ENCODE peak calls at places on chromosome 1, in five cellular contexts. S is cardiac fibroblast, Y is heart right ventricle, E is H9, N is spleen. J is an unnamed sample.

GRCh38 chr1:109904105-109904817 is 6.4 kb upstream of the CSF1 start:
- DNase-seq in S (no peak), N (no peak), Y (no peak), E (no peak), J (no peak)

GRCh38 chr1:174572771-174573170 is 125.0 kb downstream of the GPR52 start:
- DNase-seq in E (no peak), Y (no peak), S (no peak), N (no peak), J (no peak)

GRCh38 chr1:194289569-194290266 is 1103.3 kb upstream of the B3GALT2 start:
- DNase-seq in N (no peak), S (no peak), Y (no peak), E (no peak), J (no peak)

GRCh38 chr1:23657659-23658275 is 33.8 kb upstream of the RPL11 start:
- DNase-seq in S (peak), N (no peak), E (peak), Y (peak), J (peak)

GRCh38 chr1:151311589-151312331 is 15.5 kb downstream of the PI4KB start:
- DNase-seq in N (no peak), Y (peak), S (peak), E (no peak), J (peak)

GRCh38 chr1:192788184-192788583 is 20.7 kb upstream of the RGS2 start:
- DNase-seq in E (peak), Y (no peak), N (no peak), S (peak), J (no peak)

GRCh38 chr1:174837386-174837785 is 162.4 kb upstream of the CACYBP start:
- DNase-seq in S (no peak), E (no peak), Y (no peak), N (no peak), J (no peak)

GRCh38 chr1:43270421-43271095 is 775 bp downstream of the TMEM125 start:
- DNase-seq in Y (no peak), N (peak), S (peak), E (peak), J (no peak)

GRCh38 chr1:221310180-221310579 is 430.9 kb downstream of the HLX start:
- DNase-seq in S (no peak), Y (no peak), N (no peak), E (no peak), J (no peak)

GRCh38 chr1:229273507-229274232 is 2.8 kb downstream of the RAB4A start:
- DNase-seq in N (no peak), E (no peak), S (peak), Y (no peak), J (no peak)

GRCh38 chr1:239387304-239388231 is 1.2 kb downstream of the CHRM3 start:
- DNase-seq in E (peak), S (no peak), N (no peak), Y (no peak), J (no peak)

GRCh38 chr1:232404981-232405380 is 225.0 kb downstream of the SIPA1L2 start:
- DNase-seq in E (no peak), N (no peak), Y (no peak), S (no peak), J (no peak)

GRCh38 chr1:160307455-160307854 is 22.5 kb upstream of the PEX19 start:
- DNase-seq in Y (no peak), E (peak), S (no peak), N (peak), J (no peak)

DNA sequence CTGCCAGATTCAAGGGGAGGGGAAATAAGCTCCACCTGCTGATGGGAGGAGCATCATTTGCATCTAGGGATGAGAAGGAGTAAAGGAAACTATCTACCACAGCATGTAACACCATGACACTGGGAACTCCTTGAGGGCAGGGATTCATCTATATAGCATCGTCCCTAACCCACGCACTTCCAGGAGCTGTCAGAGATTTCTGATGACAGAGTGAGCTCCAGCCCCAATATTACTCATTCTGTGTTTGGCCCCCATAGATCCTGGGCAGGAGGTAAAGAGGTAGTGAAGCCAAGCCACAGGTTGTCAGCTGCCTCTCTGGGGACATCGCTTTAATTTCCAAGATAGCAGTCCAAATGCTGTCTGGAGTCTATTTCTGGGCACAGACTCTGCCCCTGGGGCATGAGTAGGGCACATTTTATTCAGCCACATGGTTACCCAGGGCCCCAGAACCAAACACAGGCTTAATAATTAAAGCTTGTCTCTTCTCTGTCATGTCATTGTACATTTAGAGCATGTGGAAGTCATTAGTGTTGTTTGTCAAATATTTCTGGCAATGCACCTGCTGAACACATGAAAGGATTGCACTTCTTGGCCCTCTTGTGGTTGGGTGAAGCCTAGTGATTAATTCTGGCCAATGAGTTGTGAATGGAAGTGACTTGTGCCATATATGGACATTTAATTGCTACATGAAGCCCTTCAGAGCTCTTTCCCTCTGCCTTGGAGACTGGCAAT is 105.9 kb upstream of the POU3F1 start:
- DNase-seq in Y (no peak), S (no peak), E (no peak), N (no peak), J (no peak)
- TF ChIP-seq CTCF in Y (no peak), S (no peak), E (peak), N (no peak), J (peak)

GRCh38 chr1:88681223-88681622 is 2.9 kb upstream of the PKN2 start:
- DNase-seq in S (no peak), N (no peak), E (no peak), Y (no peak), J (no peak)

GRCh38 chr1:88684482-88685238 is 587 bp downstream of the PKN2 start:
- DNase-seq in E (peak), S (peak), N (peak), Y (peak), J (peak)

GRCh38 chr1:88683516-88683847 is 591 bp upstream of the PKN2 start:
- DNase-seq in E (no peak), N (peak), Y (peak), S (no peak), J (peak)

GRCh38 chr1:88685239-88685604 is 1.1 kb downstream of the PKN2 start:
- DNase-seq in E (no peak), N (no peak), Y (no peak), S (no peak), J (no peak)

DNA sequence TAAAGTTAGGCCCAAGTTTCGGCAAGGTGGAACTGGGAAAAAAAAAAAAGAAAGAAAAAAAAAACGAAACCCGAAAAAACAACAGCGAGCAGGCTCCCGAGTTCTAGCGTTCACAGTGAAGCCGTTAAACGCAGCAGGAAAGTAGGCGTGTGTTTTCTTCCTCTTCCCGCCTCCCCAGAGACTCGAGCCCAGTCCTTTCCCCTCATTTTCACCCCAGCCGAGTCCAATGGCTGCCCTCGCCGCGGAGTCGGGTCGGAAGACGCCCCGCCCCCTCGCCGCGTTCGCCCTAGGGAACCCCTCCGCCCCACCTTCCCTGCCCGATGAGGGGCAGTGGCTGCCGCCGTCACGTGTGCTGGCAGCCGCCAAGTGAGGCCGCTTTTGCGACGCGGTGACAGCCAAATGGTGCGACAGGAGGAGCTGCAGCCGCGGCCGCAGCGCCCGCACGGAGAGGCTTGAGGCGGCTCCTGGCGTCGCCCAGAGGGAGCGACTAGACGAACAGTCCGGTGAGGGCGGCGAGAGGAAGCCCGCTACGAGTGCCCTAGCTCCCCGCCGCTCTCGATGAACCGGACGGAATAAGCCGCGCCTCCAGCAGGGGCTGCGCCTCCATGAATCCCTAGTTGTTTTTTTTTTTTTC is at the start of gene PKN2:
- DNase-seq in S (peak), E (peak), Y (peak), N (peak), J (peak)
- TF ChIP-seq CTCF in S (no peak), E (peak), Y (no peak), N (peak), J (peak)

GRCh38 chr1:18921506-18922251 is 19.3 kb upstream of the ALDH4A1 start:
- DNase-seq in E (no peak), N (no peak), S (peak), Y (no peak), J (no peak)
- TF ChIP-seq CTCF in E (no peak), N (no peak), S (peak), Y (no peak), J (peak)

GRCh38 chr1:10456079-10456478 is 6.2 kb downstream of the CORT start:
- DNase-seq in S (no peak), E (peak), N (no peak), Y (no peak), J (no peak)
- TF ChIP-seq CTCF in S (no peak), E (peak), N (no peak), Y (no peak), J (no peak)

GRCh38 chr1:35556494-35557117 is 597 bp downstream of the KIAA0319L start:
- DNase-seq in E (no peak), S (no peak), Y (no peak), N (no peak), J (no peak)

GRCh38 chr1:35558374-35559316 is 1.0 kb downstream of the NCDN start:
- DNase-seq in E (no peak), Y (no peak), S (no peak), N (peak), J (no peak)

GRCh38 chr1:35559317-35559944 is 1.8 kb downstream of the NCDN start:
- DNase-seq in N (no peak), E (no peak), Y (no peak), S (peak), J (no peak)

GRCh38 chr1:35557118-35557610 is at the start of gene KIAA0319L:
- DNase-seq in E (peak), S (no peak), N (peak), Y (peak), J (peak)

DNA sequence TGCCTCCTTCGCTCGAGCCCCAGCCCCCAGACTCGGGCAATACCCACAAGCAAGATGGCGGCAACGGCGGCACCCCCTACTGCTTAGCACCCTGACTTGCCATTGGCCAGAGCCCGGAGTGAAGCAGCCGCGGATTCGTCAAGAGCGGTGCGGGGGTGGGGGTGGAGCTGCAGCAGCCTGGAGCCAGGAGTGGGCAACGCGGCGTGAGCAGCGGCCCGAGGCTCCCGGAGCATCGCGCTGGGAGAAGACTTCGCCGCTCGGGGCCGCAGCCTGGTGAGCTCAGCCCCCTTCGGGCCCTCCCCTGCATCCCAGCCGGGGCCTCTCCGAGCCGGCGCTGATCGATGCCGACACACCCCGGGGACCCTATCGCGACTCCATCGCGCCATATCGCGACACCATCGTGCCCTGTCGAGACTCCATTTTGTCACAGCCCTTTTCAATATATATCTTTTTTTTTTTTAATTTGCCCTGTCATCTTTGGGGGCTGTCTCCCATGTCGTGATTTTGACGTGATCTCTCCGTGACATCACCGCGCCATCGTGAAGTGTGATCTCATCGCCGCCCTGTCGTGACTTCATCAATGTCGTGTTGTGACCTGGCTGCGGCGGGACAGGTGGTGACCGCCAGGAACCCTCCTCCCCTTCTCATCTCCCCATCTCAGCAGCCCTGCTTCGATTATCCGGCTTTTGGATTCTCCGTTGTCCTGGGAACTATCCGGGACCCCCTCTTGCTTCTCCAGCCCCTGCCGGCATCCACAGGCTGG is at the start of gene NCDN:
- DNase-seq in N (peak), Y (peak), S (peak), E (peak), J (peak)
- TF ChIP-seq CTCF in N (no peak), Y (no peak), S (no peak), E (no peak), J (no peak)